ENCODE peak calls at places on chromosomes 6 and 20, in four cellular contexts. E is mesenchymal stem cell, M is occipital lobe, A is EL. Z is an unnamed sample.

GRCh38 chr6:111573892-111574800 is 31.5 kb downstream of the TRAF3IP2 start:
- DNase-seq in E (peak), M (no peak), A (peak), Z (no peak)

GRCh38 chr20:18545566-18545965 is 21.7 kb upstream of the SMIM26 start:
- DNase-seq in E (no peak), M (no peak), A (no peak), Z (no peak)

GRCh38 chr6:37566209-37566859 is 66.6 kb upstream of the CCDC167 start:
- DNase-seq in E (peak), M (peak), A (peak), Z (peak)

GRCh38 chr6:125952764-125953501 is 3.6 kb upstream of the HINT3 start:
- DNase-seq in E (peak), M (no peak), A (peak), Z (peak)

GRCh38 chr6:120005292-120005976 is 655.9 kb upstream of the MAN1A1 start:
- DNase-seq in E (no peak), M (no peak), A (peak), Z (peak)

GRCh38 chr20:21159658-21160380 is 33.9 kb downstream of the KIZ start:
- DNase-seq in E (no peak), M (no peak), A (no peak), Z (no peak)

GRCh38 chr6:64874776-64875175 is 832.2 kb downstream of the EYS start:
- DNase-seq in E (no peak), M (no peak), A (no peak), Z (no peak)

GRCh38 chr20:31485450-31486339 is 10.6 kb downstream of the REM1 start:
- DNase-seq in E (peak), M (no peak), A (peak), Z (no peak)

GRCh38 chr20:63701329-63702035 is 5.0 kb downstream of the TNFRSF6B start:
- DNase-seq in E (no peak), M (no peak), A (peak), Z (peak)

GRCh38 chr6:156852147-156852857 is 75.1 kb downstream of the ARID1B start:
- DNase-seq in E (no peak), M (no peak), A (no peak), Z (no peak)

GRCh38 chr6:113447088-113447831 is 409.9 kb upstream of the MARCKS start:
- DNase-seq in E (peak), M (no peak), A (peak), Z (no peak)

GRCh38 chr6:39085129-39085528 is 29.9 kb downstream of the SAYSD1 start:
- DNase-seq in E (no peak), M (no peak), A (no peak), Z (no peak)

GRCh38 chr6:20696676-20697075 is 162.4 kb downstream of the CDKAL1 start:
- DNase-seq in E (peak), M (no peak), A (peak), Z (no peak)

GRCh38 chr20:2794202-2794748 is 6.2 kb downstream of the CPXM1 start:
- DNase-seq in E (no peak), M (no peak), A (no peak), Z (no peak)

GRCh38 chr6:2038096-2038495 is 207.3 kb downstream of the GMDS start:
- DNase-seq in E (peak), M (no peak), A (no peak), Z (peak)

GRCh38 chr6:132813173-132813856 is 1.1 kb upstream of the RPS12 start:
- DNase-seq in E (peak), M (no peak), A (peak), Z (no peak)

GRCh38 chr6:37323568-37323967 is 30.2 kb upstream of the RNF8 start:
- DNase-seq in E (peak), M (no peak), A (peak), Z (peak)

GRCh38 chr6:124964764-124965105 is 2.5 kb downstream of the RNF217 start:
- DNase-seq in E (no peak), M (no peak), A (peak), Z (no peak)

GRCh38 chr6:16238658-16239089 is 287 bp downstream of the GMPR start:
- DNase-seq in E (no peak), M (peak), A (no peak), Z (no peak)

GRCh38 chr6:3898270-3898994 is 49.3 kb downstream of the FAM50B start:
- DNase-seq in E (no peak), M (no peak), A (no peak), Z (no peak)

GRCh38 chr20:1465470-1466210 is 1.0 kb downstream of the NSFL1C start:
- DNase-seq in E (no peak), M (no peak), A (no peak), Z (no peak)

GRCh38 chr20:46252352-46253091 is 55.8 kb downstream of the CDH22 start:
- DNase-seq in E (no peak), M (no peak), A (no peak), Z (no peak)

GRCh38 chr6:148700047-148700712 is 46.6 kb upstream of the UST start:
- DNase-seq in E (peak), M (no peak), A (no peak), Z (no peak)

GRCh38 chr6:106084973-106085686 is 1.0 kb upstream of the PRDM1 start:
- DNase-seq in E (peak), M (no peak), A (peak), Z (no peak)

GRCh38 chr6:21331221-21331620 is 262.3 kb upstream of the SOX4 start:
- DNase-seq in E (no peak), M (no peak), A (no peak), Z (no peak)

GRCh38 chr20:40650707-40651106 is 38.3 kb downstream of the MAFB start:
- DNase-seq in E (no peak), M (no peak), A (no peak), Z (no peak)

GRCh38 chr6:117463762-117464665 is 18.5 kb upstream of the DCBLD1 start:
- DNase-seq in E (peak), M (no peak), A (peak), Z (no peak)

GRCh38 chr6:133697666-133698065 is 191.2 kb upstream of the TCF21 start:
- DNase-seq in E (no peak), M (no peak), A (no peak), Z (no peak)